ENCODE peak calls at places on chromosome 16, in five cellular contexts. One of them, this sample, is unnamed. For H3K27me3 and H3K4me1, the result is how much of the 10 kb centered on the place peaks cover.

GRCh38 chr16:48099455-48099854 is 56.3 kb downstream of the ABCC12 start:
- DNase-seq in adrenal gland: no peak
- DNase-seq in cardiac muscle cell: peak
- DNase-seq in CD4-positive, CD25-positive, alpha-beta regulatory T cell: no peak
- DNase-seq in Caco-2: peak
- DNase-seq in this sample: no peak

GRCh38 chr16:19382084-19382801 is 35.4 kb upstream of the TMC5 start:
- DNase-seq in adrenal gland: no peak
- DNase-seq in Caco-2: no peak
- DNase-seq in CD4-positive, CD25-positive, alpha-beta regulatory T cell: no peak
- DNase-seq in cardiac muscle cell: no peak
- DNase-seq in this sample: no peak

GRCh38 chr16:79599837-79600635 is 501 bp downstream of the MAF start:
- DNase-seq in adrenal gland: peak
- DNase-seq in cardiac muscle cell: peak
- DNase-seq in Caco-2: peak
- DNase-seq in CD4-positive, CD25-positive, alpha-beta regulatory T cell: peak
- DNase-seq in this sample: peak

GRCh38 chr16:11354733-11355574 is 9.7 kb downstream of the RMI2 start:
- DNase-seq in cardiac muscle cell: peak
- DNase-seq in Caco-2: no peak
- DNase-seq in CD4-positive, CD25-positive, alpha-beta regulatory T cell: no peak
- DNase-seq in adrenal gland: peak
- DNase-seq in this sample: no peak

GRCh38 chr16:74732951-74733350 is 32.3 kb upstream of the MLKL start:
- DNase-seq in cardiac muscle cell: no peak
- DNase-seq in Caco-2: no peak
- DNase-seq in adrenal gland: no peak
- DNase-seq in CD4-positive, CD25-positive, alpha-beta regulatory T cell: no peak
- DNase-seq in this sample: no peak

GRCh38 chr16:56356276-56357241 is 68.8 kb downstream of the AMFR start:
- DNase-seq in Caco-2: peak
- DNase-seq in adrenal gland: peak
- DNase-seq in cardiac muscle cell: peak
- DNase-seq in CD4-positive, CD25-positive, alpha-beta regulatory T cell: peak
- DNase-seq in this sample: peak

GRCh38 chr16:85649978-85650863 is 37.1 kb downstream of the GSE1 start:
- DNase-seq in cardiac muscle cell: no peak
- DNase-seq in Caco-2: no peak
- DNase-seq in CD4-positive, CD25-positive, alpha-beta regulatory T cell: no peak
- DNase-seq in adrenal gland: peak
- DNase-seq in this sample: no peak

GRCh38 chr16:85231959-85232358 is 119.7 kb upstream of the CIBAR2 start:
- DNase-seq in Caco-2: no peak
- DNase-seq in cardiac muscle cell: peak
- DNase-seq in CD4-positive, CD25-positive, alpha-beta regulatory T cell: no peak
- DNase-seq in adrenal gland: no peak
- DNase-seq in this sample: peak

GRCh38 chr16:21563676-21564075 is 35.7 kb upstream of the METTL9 start:
- DNase-seq in adrenal gland: no peak
- DNase-seq in cardiac muscle cell: no peak
- DNase-seq in CD4-positive, CD25-positive, alpha-beta regulatory T cell: no peak
- DNase-seq in Caco-2: no peak
- DNase-seq in this sample: no peak

GRCh38 chr16:87194172-87194571 is 123.0 kb downstream of the C16orf95 start:
- DNase-seq in cardiac muscle cell: no peak
- DNase-seq in CD4-positive, CD25-positive, alpha-beta regulatory T cell: no peak
- DNase-seq in Caco-2: no peak
- DNase-seq in adrenal gland: no peak
- DNase-seq in this sample: no peak

GRCh38 chr16:2904922-2905240 is 6.8 kb upstream of the FLYWCH1 start:
- DNase-seq in Caco-2: no peak
- DNase-seq in adrenal gland: peak
- DNase-seq in cardiac muscle cell: no peak
- DNase-seq in CD4-positive, CD25-positive, alpha-beta regulatory T cell: no peak
- DNase-seq in this sample: peak

GRCh38 chr16:51896013-51896412 is 650.9 kb downstream of the TOX3 start:
- DNase-seq in cardiac muscle cell: no peak
- DNase-seq in Caco-2: no peak
- DNase-seq in adrenal gland: no peak
- DNase-seq in CD4-positive, CD25-positive, alpha-beta regulatory T cell: no peak
- DNase-seq in this sample: no peak

GRCh38 chr16:853306-853705 is 52.8 kb upstream of the GNG13 start:
- DNase-seq in cardiac muscle cell: no peak
- DNase-seq in Caco-2: no peak
- DNase-seq in CD4-positive, CD25-positive, alpha-beta regulatory T cell: no peak
- DNase-seq in adrenal gland: no peak
- DNase-seq in this sample: no peak
- H3K27me3 ChIP-seq in cardiac muscle cell: under half
- H3K27me3 ChIP-seq in Caco-2: under half
- H3K27me3 ChIP-seq in CD4-positive, CD25-positive, alpha-beta regulatory T cell: under half
- H3K27me3 ChIP-seq in adrenal gland: under half
- H3K27me3 ChIP-seq in this sample: under half

GRCh38 chr16:28923652-28924398 is 1.2 kb downstream of the RABEP2 start:
- DNase-seq in cardiac muscle cell: no peak
- DNase-seq in Caco-2: no peak
- DNase-seq in adrenal gland: peak
- DNase-seq in CD4-positive, CD25-positive, alpha-beta regulatory T cell: no peak
- DNase-seq in this sample: no peak
- H3K4me1 ChIP-seq in cardiac muscle cell: under half
- H3K4me1 ChIP-seq in Caco-2: under half
- H3K4me1 ChIP-seq in adrenal gland: under half
- H3K4me1 ChIP-seq in CD4-positive, CD25-positive, alpha-beta regulatory T cell: under half
- H3K4me1 ChIP-seq in this sample: under half

GRCh38 chr16:30115238-30115637 is 1.9 kb upstream of the GDPD3 start:
- DNase-seq in cardiac muscle cell: no peak
- DNase-seq in CD4-positive, CD25-positive, alpha-beta regulatory T cell: no peak
- DNase-seq in adrenal gland: no peak
- DNase-seq in Caco-2: peak
- DNase-seq in this sample: no peak

GRCh38 chr16:30113711-30114333 is 485 bp upstream of the GDPD3 start:
- DNase-seq in cardiac muscle cell: no peak
- DNase-seq in adrenal gland: peak
- DNase-seq in CD4-positive, CD25-positive, alpha-beta regulatory T cell: no peak
- DNase-seq in Caco-2: no peak
- DNase-seq in this sample: no peak

GRCh38 chr16:30112197-30113030 is 923 bp downstream of the GDPD3 start:
- DNase-seq in CD4-positive, CD25-positive, alpha-beta regulatory T cell: peak
- DNase-seq in cardiac muscle cell: peak
- DNase-seq in adrenal gland: peak
- DNase-seq in Caco-2: peak
- DNase-seq in this sample: peak

GRCh38 chr16:30114411-30114810 is 1.1 kb upstream of the GDPD3 start:
- DNase-seq in adrenal gland: peak
- DNase-seq in CD4-positive, CD25-positive, alpha-beta regulatory T cell: no peak
- DNase-seq in Caco-2: no peak
- DNase-seq in cardiac muscle cell: no peak
- DNase-seq in this sample: no peak

GRCh38 chr16:30113031-30113710 is at the start of gene GDPD3:
- DNase-seq in cardiac muscle cell: no peak
- DNase-seq in CD4-positive, CD25-positive, alpha-beta regulatory T cell: no peak
- DNase-seq in adrenal gland: peak
- DNase-seq in Caco-2: no peak
- DNase-seq in this sample: no peak
- H3K27me3 ChIP-seq in cardiac muscle cell: under half
- H3K27me3 ChIP-seq in CD4-positive, CD25-positive, alpha-beta regulatory T cell: under half
- H3K27me3 ChIP-seq in adrenal gland: under half
- H3K27me3 ChIP-seq in Caco-2: under half
- H3K27me3 ChIP-seq in this sample: under half

DNA sequence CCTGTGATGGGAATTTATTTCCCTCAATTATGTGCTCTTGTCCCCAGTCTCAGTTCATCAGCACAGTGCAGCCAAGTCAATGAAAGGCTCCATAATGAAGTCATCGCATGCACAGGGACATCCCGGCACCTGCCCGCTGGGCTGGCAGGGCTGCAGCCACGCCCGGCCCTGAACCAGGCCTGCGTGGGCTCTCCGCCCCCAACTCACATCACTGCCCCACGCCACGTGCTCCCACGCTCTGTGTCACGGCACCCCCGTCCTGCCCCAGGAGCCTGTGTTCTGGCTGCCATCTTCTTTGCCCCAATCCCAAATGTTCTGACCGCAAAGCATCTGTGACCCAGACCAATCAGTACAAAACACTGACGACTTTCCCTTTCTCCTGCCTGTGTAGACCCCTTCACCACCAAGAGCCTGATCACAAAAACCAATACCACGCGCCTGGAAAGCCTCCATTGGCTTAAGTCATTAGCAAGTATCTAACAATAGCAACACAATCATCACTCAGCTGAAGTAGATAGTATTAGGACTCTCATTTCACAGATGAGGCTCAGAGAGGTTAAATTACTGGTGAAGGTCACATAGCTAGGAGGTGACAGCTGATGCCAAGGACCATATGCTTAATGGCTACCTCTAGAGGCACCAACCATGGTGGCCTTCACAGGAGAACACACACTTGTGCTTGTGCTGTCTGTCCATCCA is 202.5 kb downstream of the ZFHX3 start:
- DNase-seq in Caco-2: no peak
- DNase-seq in cardiac muscle cell: no peak
- DNase-seq in CD4-positive, CD25-positive, alpha-beta regulatory T cell: no peak
- DNase-seq in adrenal gland: no peak
- DNase-seq in this sample: no peak
- H3K4me1 ChIP-seq in Caco-2: under half
- H3K4me1 ChIP-seq in cardiac muscle cell: under half
- H3K4me1 ChIP-seq in CD4-positive, CD25-positive, alpha-beta regulatory T cell: under half
- H3K4me1 ChIP-seq in adrenal gland: under half
- H3K4me1 ChIP-seq in this sample: under half